ENCODE peak calls at places on chromosomes 12 and 14, in four cellular contexts. Y is GM12878, F is A549, R is K562. Z is an unnamed sample.
A peak's percentile ranks its signal among the peaks of the same experiment; 100 is the strongest.

GRCh38 chr12:14952295-14952995 is 9.0 kb downstream of the ARHGDIB start:
- DNase-seq in Y (no peak), F (peak; percentile 87), R (no peak), Z (peak; percentile 98)

GRCh38 chr12:13834241-13834640 is 147.2 kb downstream of the GRIN2B start:
- DNase-seq in Y (no peak), F (no peak), R (no peak), Z (no peak)

GRCh38 chr14:68792022-68792829 is 641 bp downstream of the ZFP36L1 start:
- DNase-seq in Y (no peak), F (peak; percentile 38), R (peak; percentile 32), Z (no peak)

GRCh38 chr14:70808402-70809237 is 693 bp downstream of the MAP3K9 start:
- DNase-seq in Y (no peak), F (peak; percentile 59), R (no peak), Z (no peak)

GRCh38 chr12:879641-880040 is 69.9 kb downstream of the RAD52 start:
- DNase-seq in Y (no peak), F (no peak), R (no peak), Z (peak; percentile 86)

GRCh38 chr14:92653162-92653651 is 95.2 kb downstream of the LGMN start:
- DNase-seq in Y (no peak), F (no peak), R (no peak), Z (no peak)

GRCh38 chr12:93022603-93023340 is 93.7 kb upstream of the EEA1 start:
- DNase-seq in Y (no peak), F (no peak), R (no peak), Z (peak; percentile 41)

GRCh38 chr12:89070603-89071002 is 281.7 kb downstream of the DUSP6 start:
- DNase-seq in Y (no peak), F (no peak), R (no peak), Z (no peak)

GRCh38 chr14:83473846-83474245 is 1940.2 kb upstream of the SEL1L start:
- DNase-seq in Y (no peak), F (no peak), R (no peak), Z (peak; percentile 58)

GRCh38 chr12:182381-182883 is 31.5 kb downstream of the SLC6A12 start:
- DNase-seq in Y (no peak), F (peak; percentile 25), R (no peak), Z (peak; percentile 93)

GRCh38 chr12:64890873-64891468 is 66.5 kb downstream of the TBC1D30 start:
- DNase-seq in Y (no peak), F (peak; percentile 62), R (peak; percentile 49), Z (peak; percentile 70)

GRCh38 chr12:56229082-56229481 is 769 bp upstream of the SLC39A5 start:
- DNase-seq in Y (no peak), F (no peak), R (no peak), Z (no peak)

GRCh38 chr12:34209259-34209835 is 187.1 kb downstream of the ALG10 start:
- DNase-seq in Y (no peak), F (no peak), R (no peak), Z (no peak)

GRCh38 chr14:95291859-95292542 is 27.7 kb downstream of the CLMN start:
- DNase-seq in Y (no peak), F (peak; percentile 50), R (peak; percentile 19), Z (peak; percentile 21)

GRCh38 chr12:42868291-42868690 is 278.7 kb upstream of the PRICKLE1 start:
- DNase-seq in Y (no peak), F (no peak), R (no peak), Z (no peak)
- TF ChIP-seq ELK1 in Y (no peak), F (no peak), R (no peak), Z (no peak)

DNA sequence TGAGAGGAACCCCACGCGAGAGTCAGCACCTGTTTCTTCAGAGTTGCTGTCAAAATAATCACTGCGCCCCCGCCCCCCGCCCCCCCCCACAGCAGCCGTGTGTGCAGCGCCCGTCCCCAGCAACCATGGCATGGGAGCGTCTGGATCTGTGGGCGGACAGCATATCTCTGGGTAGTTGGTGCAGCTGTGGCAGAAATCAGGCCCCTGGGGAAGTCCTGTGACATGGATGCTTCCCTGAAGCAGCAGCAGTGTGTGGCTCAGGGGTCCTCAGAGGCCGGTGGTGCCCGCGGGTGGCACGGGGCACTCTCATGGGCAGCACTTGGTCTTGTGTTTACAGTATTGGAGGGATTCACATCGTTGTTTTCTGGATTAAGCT is 19.2 kb downstream of the XRCC3 start:
- DNase-seq in Y (no peak), F (no peak), R (no peak), Z (no peak)
- TF ChIP-seq ELK1 in Y (no peak), F (no peak), R (no peak), Z (no peak)

GRCh38 chr12:21296751-21297406 is 37.8 kb downstream of the SLCO1A2 start:
- DNase-seq in Y (no peak), F (peak; percentile 16), R (peak; percentile 7), Z (peak; percentile 2)
- TF ChIP-seq ELK1 in Y (no peak), F (no peak), R (no peak), Z (no peak)

DNA sequence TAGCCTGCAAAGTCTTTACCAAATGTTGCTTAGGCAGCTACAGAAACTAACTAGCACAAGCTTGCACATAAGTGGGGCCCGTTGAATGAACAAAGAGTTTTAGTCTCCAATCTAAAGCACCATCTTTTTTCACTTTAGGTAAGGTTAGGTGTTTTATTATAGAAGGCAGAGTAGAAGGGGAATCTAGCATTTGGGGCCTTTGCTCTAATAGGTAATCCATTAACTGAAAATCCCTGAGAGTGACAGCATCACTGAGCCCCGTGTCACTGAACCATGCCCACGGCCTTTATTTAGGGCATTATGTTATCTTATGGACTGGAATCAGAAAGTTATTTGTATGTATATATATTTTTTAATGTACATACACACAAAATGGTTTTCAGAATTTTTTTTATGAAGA is 25.1 kb downstream of the CPNE8 start:
- DNase-seq in Y (peak; percentile 30), F (no peak), R (no peak), Z (no peak)
- TF ChIP-seq ELK1 in Y (no peak), F (no peak), R (no peak), Z (no peak)

DNA sequence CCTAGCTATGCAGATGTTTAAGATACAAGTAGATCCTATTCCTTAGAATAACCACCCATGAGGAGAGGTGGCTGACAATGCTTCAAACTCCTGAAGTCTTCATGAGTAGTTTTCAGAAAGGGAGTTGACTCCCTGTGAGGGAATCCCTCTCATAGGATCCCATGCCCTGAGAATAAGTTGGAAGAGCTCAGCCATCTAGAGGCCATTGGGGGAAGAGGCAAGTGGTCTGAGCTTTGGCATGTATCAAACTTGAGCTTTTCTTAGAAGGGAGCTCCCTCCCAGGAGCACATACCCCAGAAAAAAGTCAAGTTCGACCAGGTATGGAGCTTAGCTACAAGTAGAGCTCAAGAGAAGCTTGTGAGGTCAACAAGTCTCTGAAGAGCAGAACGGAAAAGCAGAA is 165.7 kb upstream of the RBM19 start:
- DNase-seq in Y (no peak), F (no peak), R (no peak), Z (no peak)
- TF ChIP-seq ELK1 in Y (no peak), F (no peak), R (no peak), Z (no peak)

DNA sequence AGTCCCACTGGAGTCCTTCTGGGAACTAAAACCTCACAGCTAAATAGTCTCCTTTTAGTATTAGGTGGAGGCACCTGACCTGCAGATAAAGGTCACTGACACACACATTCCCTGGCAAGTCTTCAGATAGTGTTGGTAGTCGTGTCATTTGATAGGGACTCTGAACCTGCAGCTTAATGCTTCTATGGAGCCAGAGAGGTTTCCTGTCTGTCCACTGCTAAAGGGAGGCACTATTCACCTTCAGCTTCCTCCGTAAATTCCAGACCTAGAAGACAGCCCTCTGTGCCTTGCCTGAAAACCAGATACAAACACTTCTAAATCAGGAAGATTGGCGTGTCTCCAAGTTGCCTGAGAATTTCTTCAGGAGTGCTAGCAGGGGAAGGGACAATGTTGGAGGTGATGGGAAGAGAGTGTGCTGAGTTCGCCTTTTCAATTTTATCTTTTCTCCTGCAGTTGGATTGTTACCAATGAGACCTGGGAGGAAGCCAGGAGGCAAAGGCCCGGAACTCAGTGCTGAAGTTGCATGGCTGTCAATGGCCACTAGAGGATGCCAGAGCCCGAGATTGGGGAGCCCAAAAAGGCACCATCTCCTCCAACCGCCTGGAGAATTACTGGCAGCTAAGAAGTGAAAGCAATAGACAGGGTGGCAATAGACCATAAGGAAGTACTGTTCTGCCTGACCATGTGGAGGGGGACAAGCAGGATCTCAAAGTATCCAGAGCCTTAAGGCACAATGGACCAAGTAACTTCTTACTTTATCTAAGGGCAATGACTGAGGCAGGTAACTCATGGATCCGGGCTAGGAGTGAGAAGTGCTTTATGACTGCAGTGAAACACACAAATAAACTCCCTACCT is 81.6 kb upstream of the SCAF11 start:
- DNase-seq in Y (peak; percentile 57), F (peak; percentile 68), R (peak; percentile 52), Z (peak; percentile 71)
- TF ChIP-seq ELK1 in Y (no peak), F (no peak), R (no peak), Z (no peak)

GRCh38 chr12:8629486-8630033 is 16.9 kb upstream of the AICDA start:
- DNase-seq in Y (peak; percentile 98), F (peak; percentile 18), R (no peak), Z (no peak)
- TF ChIP-seq ELK1 in Y (no peak), F (no peak), R (no peak), Z (no peak)

GRCh38 chr14:73973497-73973896 is 23.4 kb downstream of the COQ6 start:
- DNase-seq in Y (no peak), F (no peak), R (no peak), Z (no peak)
- TF ChIP-seq ELK1 in Y (no peak), F (no peak), R (no peak), Z (no peak)

GRCh38 chr12:12381982-12382381 is 25.1 kb downstream of the BORCS5 start:
- DNase-seq in Y (no peak), F (no peak), R (no peak), Z (no peak)

GRCh38 chr12:12380949-12381593 is 24.2 kb downstream of the BORCS5 start:
- DNase-seq in Y (no peak), F (no peak), R (no peak), Z (no peak)

GRCh38 chr12:12372946-12373722 is 16.3 kb downstream of the BORCS5 start:
- DNase-seq in Y (no peak), F (no peak), R (no peak), Z (no peak)

GRCh38 chr12:12379831-12380730 is 23.2 kb downstream of the BORCS5 start:
- DNase-seq in Y (no peak), F (no peak), R (no peak), Z (no peak)

GRCh38 chr12:12376636-12377448 is 20.0 kb downstream of the BORCS5 start:
- DNase-seq in Y (peak; percentile 55), F (peak; percentile 87), R (peak; percentile 22), Z (peak; percentile 86)
- TF ChIP-seq ELK1 in Y (no peak), F (no peak), R (no peak), Z (no peak)

DNA sequence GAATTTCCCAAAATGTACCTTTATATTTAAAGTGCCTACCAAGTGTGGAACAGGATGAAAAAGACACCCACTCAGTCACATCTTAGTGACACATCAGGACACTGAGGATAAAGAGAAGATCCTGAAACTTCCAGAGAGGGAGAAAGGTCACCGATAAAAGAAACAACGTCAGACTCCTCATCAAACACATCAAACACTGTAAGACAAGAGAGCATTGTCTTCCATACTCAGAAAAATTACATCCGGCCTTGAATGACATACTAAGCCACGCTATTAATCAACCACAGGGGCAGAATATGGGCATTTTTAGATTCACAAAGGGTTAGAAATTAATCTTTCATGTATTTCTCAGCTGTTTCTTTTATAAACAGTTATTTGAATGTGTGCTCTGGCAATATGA is 490.3 kb downstream of the APAF1 start:
- DNase-seq in Y (no peak), F (no peak), R (no peak), Z (no peak)
- TF ChIP-seq ELK1 in Y (no peak), F (no peak), R (no peak), Z (no peak)

Z was measured in IMR-90.